ENCODE peak calls at places on chromosome 12, in eight cellular contexts. K, C, W, A, Y, O, S and F are unnamed samples.

GRCh38 chr12:76119887-76120286 is 35.4 kb upstream of the NAP1L1 start:
- DNase-seq in O (no peak), A (no peak), W (no peak), S (no peak), Y (no peak), K (no peak), C (no peak), F (no peak)

GRCh38 chr12:71438670-71439361 is 782 bp upstream of the LGR5 start:
- DNase-seq in W (no peak), Y (peak), C (no peak), S (no peak), O (peak), A (no peak), K (no peak), F (no peak)

GRCh38 chr12:54215990-54216579 is 27.3 kb upstream of the SMUG1 start:
- DNase-seq in O (no peak), Y (no peak), S (no peak), K (peak), W (peak), C (no peak), A (no peak), F (peak)

GRCh38 chr12:30646821-30647220 is 48.8 kb downstream of the IPO8 start:
- DNase-seq in C (no peak), K (no peak), O (no peak), Y (no peak), S (no peak), A (no peak), W (no peak), F (no peak)

GRCh38 chr12:27185234-27186045 is 58.6 kb upstream of the STK38L start:
- DNase-seq in W (no peak), A (no peak), K (no peak), C (no peak), Y (peak), S (no peak), O (peak), F (no peak)

GRCh38 chr12:76558684-76559276 is 791 bp downstream of the OSBPL8 start:
- DNase-seq in Y (peak), S (peak), K (peak), C (no peak), O (peak), W (peak), A (peak), F (peak)

GRCh38 chr12:107283652-107284051 is 190.3 kb upstream of the CRY1 start:
- DNase-seq in A (no peak), K (no peak), C (no peak), O (no peak), S (no peak), W (no peak), Y (no peak), F (no peak)

GRCh38 chr12:116964740-116965090 is 54.0 kb downstream of the FBXW8 start:
- DNase-seq in K (no peak), A (no peak), Y (no peak), C (no peak), W (no peak), O (no peak), S (no peak), F (no peak)

GRCh38 chr12:75481774-75482173 is 1.2 kb downstream of the GLIPR1 start:
- DNase-seq in Y (peak), C (peak), K (no peak), S (no peak), W (no peak), O (peak), A (no peak), F (peak)

GRCh38 chr12:69988601-69989194 is 163.7 kb downstream of the MYRFL start:
- DNase-seq in O (peak), Y (no peak), A (no peak), S (no peak), W (no peak), C (no peak), K (no peak), F (no peak)

GRCh38 chr12:51409846-51410245 is 14.8 kb upstream of the SLC4A8 start:
- DNase-seq in C (no peak), W (no peak), K (no peak), A (no peak), S (no peak), O (no peak), Y (no peak), F (no peak)

GRCh38 chr12:4331221-4331620 is 10.2 kb downstream of the TIGAR start:
- DNase-seq in C (no peak), A (no peak), Y (no peak), W (no peak), S (no peak), K (no peak), O (no peak), F (no peak)

GRCh38 chr12:49428652-49429549 is 61.6 kb downstream of the SPATS2 start:
- DNase-seq in C (peak), A (no peak), W (no peak), Y (peak), S (no peak), O (peak), K (no peak), F (peak)

GRCh38 chr12:9760699-9761406 is at the start of gene CD69:
- DNase-seq in A (peak), C (no peak), K (peak), S (no peak), Y (no peak), O (peak), W (peak), F (no peak)

GRCh38 chr12:68106160-68106559 is 53.4 kb downstream of the IFNG start:
- DNase-seq in K (no peak), W (no peak), C (no peak), A (no peak), O (peak), S (no peak), Y (peak), F (no peak)

GRCh38 chr12:6998708-6999451 is 19.4 kb downstream of the LPCAT3 start:
- DNase-seq in A (no peak), C (no peak), K (no peak), S (no peak), O (no peak), Y (no peak), W (no peak), F (no peak)

GRCh38 chr12:64072946-64073345 is 149.2 kb downstream of the KICS2 start:
- DNase-seq in Y (no peak), O (no peak), K (no peak), C (no peak), S (no peak), A (no peak), W (no peak), F (no peak)

GRCh38 chr12:6317693-6318439 is 7.4 kb downstream of the PLEKHG6 start:
- DNase-seq in A (no peak), Y (no peak), W (no peak), K (no peak), O (no peak), C (no peak), S (peak), F (no peak)

GRCh38 chr12:89327477-89328094 is 24.7 kb downstream of the DUSP6 start:
- DNase-seq in W (no peak), C (no peak), K (no peak), O (no peak), Y (no peak), A (no peak), S (no peak), F (no peak)

GRCh38 chr12:93660996-93661395 is 16.2 kb upstream of the CRADD start:
- DNase-seq in A (no peak), Y (no peak), O (no peak), S (no peak), W (no peak), C (no peak), K (no peak), F (no peak)